ENCODE peak calls at places on chromosome 13, in seven cellular contexts. One of them, this sample, is unnamed.

GRCh38 chr13:29573190-29573589 is 22.3 kb downstream of the SLC7A1 start:
- DNase-seq in cardiac muscle cell: peak
- DNase-seq in DND-41: no peak
- DNase-seq in HFF-Myc: no peak
- DNase-seq in fibroblast of the aortic adventitia: peak
- DNase-seq in choroid plexus epithelial cell: peak
- DNase-seq in K562: no peak
- DNase-seq in this sample: no peak

GRCh38 chr13:19587635-19588300 is 26.4 kb upstream of the TPTE2 start:
- DNase-seq in DND-41: peak
- DNase-seq in cardiac muscle cell: peak
- DNase-seq in fibroblast of the aortic adventitia: peak
- DNase-seq in choroid plexus epithelial cell: peak
- DNase-seq in K562: peak
- DNase-seq in HFF-Myc: no peak
- DNase-seq in this sample: no peak

GRCh38 chr13:72141845-72142470 is 275.0 kb upstream of the DACH1 start:
- DNase-seq in cardiac muscle cell: peak
- DNase-seq in fibroblast of the aortic adventitia: peak
- DNase-seq in DND-41: no peak
- DNase-seq in K562: no peak
- DNase-seq in choroid plexus epithelial cell: peak
- DNase-seq in HFF-Myc: no peak
- DNase-seq in this sample: peak

GRCh38 chr13:114010401-114011101 is 36.7 kb upstream of the C13orf46 start:
- DNase-seq in HFF-Myc: no peak
- DNase-seq in fibroblast of the aortic adventitia: no peak
- DNase-seq in cardiac muscle cell: no peak
- DNase-seq in choroid plexus epithelial cell: no peak
- DNase-seq in DND-41: peak
- DNase-seq in K562: no peak
- DNase-seq in this sample: no peak

GRCh38 chr13:95356916-95357315 is 55.7 kb upstream of the ABCC4 start:
- DNase-seq in choroid plexus epithelial cell: no peak
- DNase-seq in HFF-Myc: no peak
- DNase-seq in fibroblast of the aortic adventitia: no peak
- DNase-seq in cardiac muscle cell: no peak
- DNase-seq in DND-41: no peak
- DNase-seq in K562: no peak
- DNase-seq in this sample: no peak

GRCh38 chr13:61850794-61851193 is 435.1 kb upstream of the PCDH20 start:
- DNase-seq in choroid plexus epithelial cell: no peak
- DNase-seq in K562: no peak
- DNase-seq in HFF-Myc: no peak
- DNase-seq in DND-41: no peak
- DNase-seq in cardiac muscle cell: no peak
- DNase-seq in fibroblast of the aortic adventitia: no peak
- DNase-seq in this sample: no peak

GRCh38 chr13:30114586-30115256 is 192.6 kb downstream of the KATNAL1 start:
- DNase-seq in K562: peak
- DNase-seq in HFF-Myc: peak
- DNase-seq in cardiac muscle cell: peak
- DNase-seq in fibroblast of the aortic adventitia: peak
- DNase-seq in choroid plexus epithelial cell: peak
- DNase-seq in DND-41: peak
- DNase-seq in this sample: peak

GRCh38 chr13:40181203-40181845 is 485.1 kb downstream of the FOXO1 start:
- DNase-seq in choroid plexus epithelial cell: peak
- DNase-seq in cardiac muscle cell: peak
- DNase-seq in K562: peak
- DNase-seq in fibroblast of the aortic adventitia: peak
- DNase-seq in HFF-Myc: peak
- DNase-seq in DND-41: no peak
- DNase-seq in this sample: no peak

GRCh38 chr13:98785968-98786367 is 33.5 kb upstream of the SLC15A1 start:
- DNase-seq in choroid plexus epithelial cell: no peak
- DNase-seq in fibroblast of the aortic adventitia: no peak
- DNase-seq in DND-41: no peak
- DNase-seq in cardiac muscle cell: no peak
- DNase-seq in K562: no peak
- DNase-seq in HFF-Myc: no peak
- DNase-seq in this sample: no peak

GRCh38 chr13:31418186-31418585 is 218.4 kb downstream of the B3GLCT start:
- DNase-seq in choroid plexus epithelial cell: no peak
- DNase-seq in HFF-Myc: no peak
- DNase-seq in DND-41: no peak
- DNase-seq in cardiac muscle cell: no peak
- DNase-seq in fibroblast of the aortic adventitia: no peak
- DNase-seq in K562: no peak
- DNase-seq in this sample: no peak

GRCh38 chr13:76222511-76222910 is 586.4 kb downstream of the LMO7 start:
- DNase-seq in cardiac muscle cell: no peak
- DNase-seq in fibroblast of the aortic adventitia: no peak
- DNase-seq in HFF-Myc: no peak
- DNase-seq in K562: no peak
- DNase-seq in choroid plexus epithelial cell: no peak
- DNase-seq in DND-41: no peak
- DNase-seq in this sample: no peak

GRCh38 chr13:38979891-38980627 is 10.6 kb downstream of the STOML3 start:
- DNase-seq in fibroblast of the aortic adventitia: peak
- DNase-seq in K562: no peak
- DNase-seq in DND-41: no peak
- DNase-seq in HFF-Myc: no peak
- DNase-seq in choroid plexus epithelial cell: peak
- DNase-seq in cardiac muscle cell: peak
- DNase-seq in this sample: no peak

GRCh38 chr13:113973218-113974164 is at the start of gene C13orf46:
- DNase-seq in DND-41: no peak
- DNase-seq in cardiac muscle cell: no peak
- DNase-seq in fibroblast of the aortic adventitia: no peak
- DNase-seq in choroid plexus epithelial cell: no peak
- DNase-seq in K562: no peak
- DNase-seq in HFF-Myc: no peak
- DNase-seq in this sample: no peak

GRCh38 chr13:82627183-82627582 is 1255.1 kb downstream of the SLITRK1 start:
- DNase-seq in choroid plexus epithelial cell: peak
- DNase-seq in fibroblast of the aortic adventitia: peak
- DNase-seq in HFF-Myc: no peak
- DNase-seq in DND-41: no peak
- DNase-seq in cardiac muscle cell: no peak
- DNase-seq in K562: no peak
- DNase-seq in this sample: peak

GRCh38 chr13:36242761-36243160 is 28.4 kb upstream of the SOHLH2 start:
- DNase-seq in HFF-Myc: no peak
- DNase-seq in choroid plexus epithelial cell: no peak
- DNase-seq in cardiac muscle cell: no peak
- DNase-seq in K562: no peak
- DNase-seq in fibroblast of the aortic adventitia: no peak
- DNase-seq in DND-41: no peak
- DNase-seq in this sample: no peak

GRCh38 chr13:51811046-51811445 is 7.1 kb upstream of the DHRS12 start:
- DNase-seq in cardiac muscle cell: no peak
- DNase-seq in fibroblast of the aortic adventitia: no peak
- DNase-seq in HFF-Myc: no peak
- DNase-seq in DND-41: no peak
- DNase-seq in K562: no peak
- DNase-seq in choroid plexus epithelial cell: no peak
- DNase-seq in this sample: no peak

GRCh38 chr13:66933994-66934393 is 296.1 kb downstream of the PCDH9 start:
- DNase-seq in HFF-Myc: no peak
- DNase-seq in K562: peak
- DNase-seq in fibroblast of the aortic adventitia: peak
- DNase-seq in choroid plexus epithelial cell: peak
- DNase-seq in DND-41: no peak
- DNase-seq in cardiac muscle cell: peak
- DNase-seq in this sample: peak

GRCh38 chr13:83895994-83896580 is 13.8 kb upstream of the SLITRK1 start:
- DNase-seq in K562: no peak
- DNase-seq in HFF-Myc: no peak
- DNase-seq in DND-41: peak
- DNase-seq in fibroblast of the aortic adventitia: no peak
- DNase-seq in cardiac muscle cell: no peak
- DNase-seq in choroid plexus epithelial cell: peak
- DNase-seq in this sample: peak

GRCh38 chr13:72437458-72437857 is 290.0 kb downstream of the MZT1 start:
- DNase-seq in K562: no peak
- DNase-seq in fibroblast of the aortic adventitia: peak
- DNase-seq in cardiac muscle cell: no peak
- DNase-seq in HFF-Myc: no peak
- DNase-seq in DND-41: no peak
- DNase-seq in choroid plexus epithelial cell: peak
- DNase-seq in this sample: peak

GRCh38 chr13:41008349-41008980 is 10.7 kb downstream of the ELF1 start:
- DNase-seq in DND-41: no peak
- DNase-seq in HFF-Myc: no peak
- DNase-seq in fibroblast of the aortic adventitia: peak
- DNase-seq in cardiac muscle cell: peak
- DNase-seq in choroid plexus epithelial cell: peak
- DNase-seq in K562: no peak
- DNase-seq in this sample: no peak

GRCh38 chr13:38686635-38687245 is at the start of gene FREM2:
- DNase-seq in choroid plexus epithelial cell: peak
- DNase-seq in fibroblast of the aortic adventitia: no peak
- DNase-seq in cardiac muscle cell: peak
- DNase-seq in HFF-Myc: no peak
- DNase-seq in K562: no peak
- DNase-seq in DND-41: no peak
- DNase-seq in this sample: peak

GRCh38 chr13:39712626-39713025 is 57.2 kb downstream of the COG6 start:
- DNase-seq in HFF-Myc: no peak
- DNase-seq in cardiac muscle cell: no peak
- DNase-seq in K562: no peak
- DNase-seq in fibroblast of the aortic adventitia: no peak
- DNase-seq in DND-41: no peak
- DNase-seq in choroid plexus epithelial cell: no peak
- DNase-seq in this sample: no peak

GRCh38 chr13:44474122-44474910 is 100.7 kb downstream of the SERP2 start:
- DNase-seq in K562: no peak
- DNase-seq in DND-41: no peak
- DNase-seq in choroid plexus epithelial cell: peak
- DNase-seq in HFF-Myc: peak
- DNase-seq in cardiac muscle cell: peak
- DNase-seq in fibroblast of the aortic adventitia: peak
- DNase-seq in this sample: no peak
- TF ChIP-seq CTCF in K562: no peak
- TF ChIP-seq CTCF in DND-41: no peak
- TF ChIP-seq CTCF in choroid plexus epithelial cell: no peak
- TF ChIP-seq CTCF in HFF-Myc: no peak
- TF ChIP-seq CTCF in cardiac muscle cell: no peak
- TF ChIP-seq CTCF in fibroblast of the aortic adventitia: no peak
- TF ChIP-seq CTCF in this sample: no peak

GRCh38 chr13:27450921-27451461 is 627 bp upstream of the MTIF3 start:
- DNase-seq in fibroblast of the aortic adventitia: peak
- DNase-seq in HFF-Myc: no peak
- DNase-seq in DND-41: peak
- DNase-seq in cardiac muscle cell: peak
- DNase-seq in K562: peak
- DNase-seq in choroid plexus epithelial cell: peak
- DNase-seq in this sample: no peak

GRCh38 chr13:27449081-27449603 is 1.2 kb downstream of the MTIF3 start:
- DNase-seq in K562: peak
- DNase-seq in choroid plexus epithelial cell: no peak
- DNase-seq in HFF-Myc: no peak
- DNase-seq in cardiac muscle cell: no peak
- DNase-seq in fibroblast of the aortic adventitia: no peak
- DNase-seq in DND-41: no peak
- DNase-seq in this sample: no peak

GRCh38 chr13:27446986-27447583 is 3.3 kb downstream of the MTIF3 start:
- DNase-seq in cardiac muscle cell: no peak
- DNase-seq in HFF-Myc: no peak
- DNase-seq in K562: no peak
- DNase-seq in choroid plexus epithelial cell: no peak
- DNase-seq in DND-41: peak
- DNase-seq in fibroblast of the aortic adventitia: no peak
- DNase-seq in this sample: no peak

GRCh38 chr13:27449936-27450828 is at the start of gene MTIF3:
- DNase-seq in DND-41: peak
- DNase-seq in K562: peak
- DNase-seq in cardiac muscle cell: peak
- DNase-seq in HFF-Myc: peak
- DNase-seq in fibroblast of the aortic adventitia: peak
- DNase-seq in choroid plexus epithelial cell: peak
- DNase-seq in this sample: peak

DNA sequence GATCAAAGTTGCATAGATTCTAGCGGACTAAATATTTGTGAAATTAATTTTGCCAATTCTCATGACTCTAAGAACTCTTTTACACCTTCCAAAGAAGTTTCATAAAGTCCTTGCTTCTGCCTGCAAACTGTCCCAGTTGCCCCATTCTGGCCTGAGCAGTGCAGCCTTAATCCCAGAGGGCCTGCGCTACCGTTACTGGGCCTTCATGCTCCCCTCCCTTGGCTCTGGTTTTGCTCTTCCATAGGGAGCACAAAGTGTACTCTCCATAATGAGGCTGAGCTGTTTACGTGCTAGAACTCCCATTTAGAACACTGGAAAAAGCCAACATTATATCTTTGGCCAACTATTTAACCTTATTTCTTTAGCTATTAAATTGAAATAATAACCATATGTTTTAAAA is 2.1 kb downstream of the MTIF3 start:
- DNase-seq in cardiac muscle cell: no peak
- DNase-seq in DND-41: no peak
- DNase-seq in fibroblast of the aortic adventitia: no peak
- DNase-seq in K562: no peak
- DNase-seq in HFF-Myc: no peak
- DNase-seq in choroid plexus epithelial cell: no peak
- DNase-seq in this sample: no peak
- H3K4me3 ChIP-seq in cardiac muscle cell: no peak
- H3K4me3 ChIP-seq in DND-41: peak
- H3K4me3 ChIP-seq in fibroblast of the aortic adventitia: no peak
- H3K4me3 ChIP-seq in K562: no peak
- H3K4me3 ChIP-seq in HFF-Myc: no peak
- H3K4me3 ChIP-seq in choroid plexus epithelial cell: no peak
- H3K4me3 ChIP-seq in this sample: no peak

GRCh38 chr13:101785858-101786257 is 333.4 kb downstream of the ITGBL1 start:
- DNase-seq in fibroblast of the aortic adventitia: no peak
- DNase-seq in HFF-Myc: no peak
- DNase-seq in DND-41: peak
- DNase-seq in choroid plexus epithelial cell: peak
- DNase-seq in cardiac muscle cell: no peak
- DNase-seq in K562: no peak
- DNase-seq in this sample: peak
- TF ChIP-seq CTCF in fibroblast of the aortic adventitia: no peak
- TF ChIP-seq CTCF in HFF-Myc: peak
- TF ChIP-seq CTCF in DND-41: peak
- TF ChIP-seq CTCF in choroid plexus epithelial cell: peak
- TF ChIP-seq CTCF in cardiac muscle cell: no peak
- TF ChIP-seq CTCF in K562: no peak
- TF ChIP-seq CTCF in this sample: peak

DNA sequence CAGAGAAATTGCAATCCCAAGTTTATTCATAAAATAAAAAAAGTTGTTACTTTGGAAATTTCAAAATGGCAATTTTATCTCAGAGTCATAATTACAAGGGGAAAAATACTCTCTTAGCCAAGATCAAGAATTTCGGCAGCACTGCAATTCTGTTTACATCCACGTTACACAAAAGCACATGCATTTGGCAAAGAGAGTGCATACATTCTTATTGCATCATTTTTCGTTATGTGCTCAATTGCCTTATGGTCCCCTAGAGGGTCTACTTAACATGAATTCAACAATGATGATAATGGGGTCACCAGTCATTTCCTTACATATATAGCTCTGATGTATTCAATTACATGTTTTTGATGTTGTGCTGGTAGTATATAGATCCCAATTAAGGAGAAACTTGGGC is 498.0 kb downstream of the DIAPH3 start:
- DNase-seq in cardiac muscle cell: peak
- DNase-seq in K562: no peak
- DNase-seq in choroid plexus epithelial cell: no peak
- DNase-seq in fibroblast of the aortic adventitia: no peak
- DNase-seq in DND-41: no peak
- DNase-seq in HFF-Myc: no peak
- DNase-seq in this sample: no peak
- H3K4me3 ChIP-seq in cardiac muscle cell: no peak
- H3K4me3 ChIP-seq in K562: no peak
- H3K4me3 ChIP-seq in choroid plexus epithelial cell: no peak
- H3K4me3 ChIP-seq in fibroblast of the aortic adventitia: no peak
- H3K4me3 ChIP-seq in DND-41: no peak
- H3K4me3 ChIP-seq in HFF-Myc: no peak
- H3K4me3 ChIP-seq in this sample: no peak

This sample was measured in astrocyte of the cerebellum.